ENCODE peak calls at places on chromosome 3, in eight cellular contexts. One of them, this sample, is unnamed.
A peak's percentile ranks its signal among the peaks of the same experiment; 100 is the strongest.

GRCh38 chr3:189833266-189833665 is 202.1 kb downstream of the TP63 start:
- DNase-seq in H1: no peak
- DNase-seq in stomach: no peak
- DNase-seq in sigmoid colon: no peak
- DNase-seq in ovary: no peak
- DNase-seq in A549: no peak
- DNase-seq in tibial nerve: no peak
- DNase-seq in upper lobe of left lung: no peak
- DNase-seq in this sample: no peak

GRCh38 chr3:105836533-105836932 is 32.3 kb downstream of the CBLB start:
- DNase-seq in tibial nerve: no peak
- DNase-seq in H1: no peak
- DNase-seq in upper lobe of left lung: no peak
- DNase-seq in ovary: no peak
- DNase-seq in stomach: no peak
- DNase-seq in sigmoid colon: no peak
- DNase-seq in A549: no peak
- DNase-seq in this sample: no peak

GRCh38 chr3:28924744-28925360 is 356.0 kb upstream of the RBMS3 start:
- DNase-seq in stomach: no peak
- DNase-seq in sigmoid colon: no peak
- DNase-seq in A549: no peak
- DNase-seq in H1: no peak
- DNase-seq in ovary: no peak
- DNase-seq in tibial nerve: no peak
- DNase-seq in upper lobe of left lung: no peak
- DNase-seq in this sample: no peak

GRCh38 chr3:140206196-140207040 is 271.4 kb downstream of the CLSTN2 start:
- DNase-seq in ovary: no peak
- DNase-seq in stomach: no peak
- DNase-seq in H1: no peak
- DNase-seq in A549: no peak
- DNase-seq in tibial nerve: no peak
- DNase-seq in upper lobe of left lung: no peak
- DNase-seq in sigmoid colon: no peak
- DNase-seq in this sample: no peak

GRCh38 chr3:43176666-43177065 is 70.8 kb upstream of the POMGNT2 start:
- DNase-seq in ovary: no peak
- DNase-seq in tibial nerve: no peak
- DNase-seq in H1: no peak
- DNase-seq in upper lobe of left lung: no peak
- DNase-seq in sigmoid colon: no peak
- DNase-seq in stomach: no peak
- DNase-seq in A549: no peak
- DNase-seq in this sample: no peak

GRCh38 chr3:152683521-152683999 is 151.4 kb upstream of the P2RY1 start:
- DNase-seq in ovary: no peak
- DNase-seq in stomach: no peak
- DNase-seq in sigmoid colon: no peak
- DNase-seq in tibial nerve: no peak
- DNase-seq in upper lobe of left lung: no peak
- DNase-seq in A549: no peak
- DNase-seq in H1: no peak
- DNase-seq in this sample: no peak

GRCh38 chr3:138935864-138936762 is 10.8 kb downstream of the FOXL2 start:
- DNase-seq in A549: peak; percentile 75
- DNase-seq in tibial nerve: peak; percentile 72
- DNase-seq in stomach: peak; percentile 80
- DNase-seq in upper lobe of left lung: peak; percentile 67
- DNase-seq in ovary: peak; percentile 95
- DNase-seq in sigmoid colon: peak; percentile 84
- DNase-seq in H1: peak; percentile 99
- DNase-seq in this sample: peak; percentile 79

GRCh38 chr3:48747015-48747615 is 30.1 kb upstream of the IP6K2 start:
- DNase-seq in ovary: no peak
- DNase-seq in sigmoid colon: no peak
- DNase-seq in H1: no peak
- DNase-seq in A549: no peak
- DNase-seq in upper lobe of left lung: no peak
- DNase-seq in tibial nerve: no peak
- DNase-seq in stomach: no peak
- DNase-seq in this sample: no peak

GRCh38 chr3:184099806-184100686 is 3.2 kb downstream of the HTR3E start:
- DNase-seq in H1: no peak
- DNase-seq in A549: no peak
- DNase-seq in upper lobe of left lung: no peak
- DNase-seq in tibial nerve: no peak
- DNase-seq in stomach: no peak
- DNase-seq in ovary: no peak
- DNase-seq in sigmoid colon: no peak
- DNase-seq in this sample: no peak

GRCh38 chr3:99774467-99774866 is 43.2 kb upstream of the CMSS1 start:
- DNase-seq in stomach: no peak
- DNase-seq in upper lobe of left lung: no peak
- DNase-seq in A549: no peak
- DNase-seq in H1: no peak
- DNase-seq in tibial nerve: no peak
- DNase-seq in sigmoid colon: no peak
- DNase-seq in ovary: no peak
- DNase-seq in this sample: no peak

GRCh38 chr3:126392246-126392645 is 2.5 kb upstream of the CFAP100 start:
- DNase-seq in A549: no peak
- DNase-seq in upper lobe of left lung: no peak
- DNase-seq in tibial nerve: no peak
- DNase-seq in H1: no peak
- DNase-seq in stomach: peak; percentile 11
- DNase-seq in ovary: no peak
- DNase-seq in sigmoid colon: peak; percentile 46
- DNase-seq in this sample: no peak

GRCh38 chr3:126395846-126396513 is 1.3 kb downstream of the CFAP100 start:
- DNase-seq in stomach: no peak
- DNase-seq in ovary: no peak
- DNase-seq in A549: no peak
- DNase-seq in H1: no peak
- DNase-seq in sigmoid colon: peak; percentile 39
- DNase-seq in upper lobe of left lung: no peak
- DNase-seq in tibial nerve: no peak
- DNase-seq in this sample: peak; percentile 56

GRCh38 chr3:126393563-126393962 is 1.1 kb upstream of the CFAP100 start:
- DNase-seq in upper lobe of left lung: no peak
- DNase-seq in ovary: no peak
- DNase-seq in sigmoid colon: no peak
- DNase-seq in H1: no peak
- DNase-seq in A549: no peak
- DNase-seq in stomach: peak; percentile 7
- DNase-seq in tibial nerve: no peak
- DNase-seq in this sample: no peak

GRCh38 chr3:126394977-126395321 is 240 bp downstream of the CFAP100 start:
- DNase-seq in sigmoid colon: no peak
- DNase-seq in stomach: no peak
- DNase-seq in A549: no peak
- DNase-seq in upper lobe of left lung: no peak
- DNase-seq in H1: no peak
- DNase-seq in ovary: no peak
- DNase-seq in tibial nerve: no peak
- DNase-seq in this sample: no peak

DNA sequence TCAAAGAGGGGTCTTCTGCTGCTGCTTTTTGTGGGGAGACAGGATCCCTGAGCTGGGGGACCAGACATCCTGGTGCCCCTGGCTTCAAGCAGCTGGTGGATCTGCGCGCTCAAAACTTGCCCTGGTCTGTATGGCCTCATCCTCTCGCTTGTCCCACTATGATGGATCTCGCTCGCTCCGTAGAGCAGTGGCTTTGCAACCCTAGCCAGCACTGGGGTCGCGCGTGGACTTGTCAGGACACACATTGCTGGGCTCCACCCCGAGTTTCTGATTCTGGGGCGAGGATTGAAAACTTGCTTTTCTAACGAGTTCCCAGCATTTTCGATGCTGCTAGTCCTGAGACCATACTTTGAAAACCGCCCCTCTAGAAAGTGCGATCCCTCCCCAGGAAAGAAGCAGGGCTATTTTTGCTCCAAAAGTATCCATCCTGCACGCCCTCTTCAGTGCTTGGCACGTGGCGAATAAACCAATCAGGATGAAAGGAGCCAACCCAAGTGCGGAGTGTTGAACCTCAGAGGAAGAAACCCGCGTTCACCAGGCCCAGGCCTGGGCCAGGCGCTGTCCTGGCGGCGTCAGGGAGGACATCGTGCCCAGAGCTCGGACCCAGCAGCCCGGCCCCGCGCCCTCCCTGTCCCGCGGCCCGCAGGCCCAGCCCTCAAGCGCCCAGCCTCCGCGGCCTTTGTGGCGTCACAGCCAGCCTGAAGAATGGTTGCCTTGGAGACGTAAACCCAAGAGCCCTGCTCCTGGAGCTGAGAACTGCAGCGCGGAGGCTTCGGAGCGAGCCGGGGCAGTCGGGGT is at the start of gene CFAP100:
- DNase-seq in tibial nerve: no peak
- DNase-seq in stomach: peak; percentile 44
- DNase-seq in sigmoid colon: peak; percentile 78
- DNase-seq in upper lobe of left lung: peak; percentile 63
- DNase-seq in ovary: peak; percentile 60
- DNase-seq in H1: peak; percentile 85
- DNase-seq in A549: no peak
- DNase-seq in this sample: peak; percentile 74
- H3K4me3 ChIP-seq in tibial nerve: peak within 1 kb of the TSS; percentile 45
- H3K4me3 ChIP-seq in stomach: peak within 1 kb of the TSS; percentile 42
- H3K4me3 ChIP-seq in sigmoid colon: peak within 1 kb of the TSS; percentile 29
- H3K4me3 ChIP-seq in upper lobe of left lung: no peak within 1 kb of the TSS
- H3K4me3 ChIP-seq in ovary: peak within 1 kb of the TSS; percentile 1
- H3K4me3 ChIP-seq in H1: peak within 1 kb of the TSS; percentile 5
- H3K4me3 ChIP-seq in A549: no peak within 1 kb of the TSS
- H3K4me3 ChIP-seq in this sample: peak within 1 kb of the TSS; percentile 23

GRCh38 chr3:137768361-137769320 is 4.5 kb downstream of the SOX14 start:
- DNase-seq in ovary: no peak
- DNase-seq in stomach: no peak
- DNase-seq in A549: no peak
- DNase-seq in sigmoid colon: no peak
- DNase-seq in upper lobe of left lung: no peak
- DNase-seq in tibial nerve: no peak
- DNase-seq in H1: peak; percentile 74
- DNase-seq in this sample: no peak

GRCh38 chr3:137769321-137770065 is 5.4 kb downstream of the SOX14 start:
- DNase-seq in stomach: no peak
- DNase-seq in H1: no peak
- DNase-seq in tibial nerve: no peak
- DNase-seq in A549: no peak
- DNase-seq in ovary: no peak
- DNase-seq in sigmoid colon: no peak
- DNase-seq in upper lobe of left lung: no peak
- DNase-seq in this sample: no peak

GRCh38 chr3:137767146-137768020 is 3.3 kb downstream of the SOX14 start:
- DNase-seq in ovary: no peak
- DNase-seq in A549: no peak
- DNase-seq in upper lobe of left lung: no peak
- DNase-seq in sigmoid colon: no peak
- DNase-seq in H1: peak; percentile 74
- DNase-seq in stomach: no peak
- DNase-seq in tibial nerve: no peak
- DNase-seq in this sample: no peak

GRCh38 chr3:137766069-137766960 is 2.2 kb downstream of the SOX14 start:
- DNase-seq in tibial nerve: no peak
- DNase-seq in ovary: no peak
- DNase-seq in H1: peak; percentile 64
- DNase-seq in stomach: no peak
- DNase-seq in A549: no peak
- DNase-seq in sigmoid colon: no peak
- DNase-seq in upper lobe of left lung: no peak
- DNase-seq in this sample: no peak

DNA sequence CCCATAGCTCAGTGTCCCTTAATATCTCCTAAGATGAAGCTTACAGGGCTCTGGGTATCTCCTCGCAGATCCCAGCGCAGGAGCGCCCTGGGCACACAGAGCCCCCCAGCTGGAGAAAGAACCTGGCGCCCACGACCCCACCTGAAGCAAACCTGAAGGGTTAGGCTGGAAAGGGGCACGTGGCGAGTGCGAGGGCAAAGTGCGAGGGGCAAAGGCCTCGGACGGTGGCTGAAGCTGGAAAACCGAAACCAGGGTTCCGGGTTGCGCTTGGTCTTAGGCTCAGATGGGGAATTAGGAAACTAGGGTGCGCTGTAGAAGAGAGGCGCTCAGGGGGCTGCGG is 3.9 kb downstream of the SOX14 start:
- DNase-seq in upper lobe of left lung: no peak
- DNase-seq in H1: peak; percentile 76
- DNase-seq in sigmoid colon: no peak
- DNase-seq in ovary: no peak
- DNase-seq in tibial nerve: no peak
- DNase-seq in A549: no peak
- DNase-seq in stomach: no peak
- DNase-seq in this sample: no peak
- H3K9me3 ChIP-seq in upper lobe of left lung: no peaks in the 10 kb centered on the region
- H3K9me3 ChIP-seq in H1: no peaks in the 10 kb centered on the region
- H3K9me3 ChIP-seq in sigmoid colon: no peaks in the 10 kb centered on the region
- H3K9me3 ChIP-seq in ovary: no peaks in the 10 kb centered on the region
- H3K9me3 ChIP-seq in tibial nerve: no peaks in the 10 kb centered on the region
- H3K9me3 ChIP-seq in A549: no peaks in the 10 kb centered on the region
- H3K9me3 ChIP-seq in stomach: no peaks in the 10 kb centered on the region
- H3K9me3 ChIP-seq in this sample: no peaks in the 10 kb centered on the region

GRCh38 chr3:42023380-42023779 is 61.5 kb upstream of the ULK4 start:
- DNase-seq in stomach: no peak
- DNase-seq in sigmoid colon: no peak
- DNase-seq in tibial nerve: no peak
- DNase-seq in ovary: no peak
- DNase-seq in H1: no peak
- DNase-seq in upper lobe of left lung: no peak
- DNase-seq in A549: no peak
- DNase-seq in this sample: no peak

GRCh38 chr3:42028474-42028873 is 62.7 kb upstream of the TRAK1 start:
- DNase-seq in H1: no peak
- DNase-seq in A549: no peak
- DNase-seq in sigmoid colon: peak; percentile 37
- DNase-seq in ovary: no peak
- DNase-seq in upper lobe of left lung: no peak
- DNase-seq in stomach: no peak
- DNase-seq in tibial nerve: no peak
- DNase-seq in this sample: no peak

GRCh38 chr3:42022355-42022754 is 60.5 kb upstream of the ULK4 start:
- DNase-seq in ovary: no peak
- DNase-seq in upper lobe of left lung: no peak
- DNase-seq in A549: no peak
- DNase-seq in sigmoid colon: no peak
- DNase-seq in stomach: no peak
- DNase-seq in H1: no peak
- DNase-seq in tibial nerve: no peak
- DNase-seq in this sample: no peak

GRCh38 chr3:42024578-42025387 is 62.9 kb upstream of the ULK4 start:
- DNase-seq in sigmoid colon: no peak
- DNase-seq in H1: no peak
- DNase-seq in stomach: no peak
- DNase-seq in tibial nerve: no peak
- DNase-seq in upper lobe of left lung: no peak
- DNase-seq in A549: no peak
- DNase-seq in ovary: no peak
- DNase-seq in this sample: no peak

GRCh38 chr3:42025388-42026138 is 63.7 kb upstream of the ULK4 start:
- DNase-seq in sigmoid colon: peak; percentile 98
- DNase-seq in stomach: peak; percentile 79
- DNase-seq in A549: peak; percentile 54
- DNase-seq in ovary: peak; percentile 85
- DNase-seq in upper lobe of left lung: peak; percentile 98
- DNase-seq in H1: peak; percentile 63
- DNase-seq in tibial nerve: peak; percentile 96
- DNase-seq in this sample: peak; percentile 94
- TF ChIP-seq EP300 in sigmoid colon: peak; percentile 88
- TF ChIP-seq EP300 in stomach: peak; percentile 49
- TF ChIP-seq EP300 in A549: no peak
- TF ChIP-seq EP300 in ovary: peak; percentile 76
- TF ChIP-seq EP300 in upper lobe of left lung: no peak
- TF ChIP-seq EP300 in H1: no peak
- TF ChIP-seq EP300 in tibial nerve: peak; percentile 58
- TF ChIP-seq EP300 in this sample: no peak

GRCh38 chr3:53250881-53251605 is 4.8 kb downstream of the TKT start:
- DNase-seq in sigmoid colon: no peak
- DNase-seq in stomach: no peak
- DNase-seq in A549: no peak
- DNase-seq in H1: no peak
- DNase-seq in tibial nerve: no peak
- DNase-seq in upper lobe of left lung: no peak
- DNase-seq in ovary: no peak
- DNase-seq in this sample: no peak
- H3K4me3 ChIP-seq in sigmoid colon: no peak overlapping the region
- H3K4me3 ChIP-seq in stomach: no peak overlapping the region
- H3K4me3 ChIP-seq in A549: peak overlapping the region; percentile 100
- H3K4me3 ChIP-seq in H1: no peak overlapping the region
- H3K4me3 ChIP-seq in tibial nerve: no peak overlapping the region
- H3K4me3 ChIP-seq in upper lobe of left lung: no peak overlapping the region
- H3K4me3 ChIP-seq in ovary: no peak overlapping the region
- H3K4me3 ChIP-seq in this sample: no peak overlapping the region

This sample was measured in suprapubic skin.